ENCODE peak calls at places on chromosomes 13 and 19, in ten cellular contexts. One of them, this sample, is unnamed.

GRCh38 chr19:8161135-8161646 is 11.8 kb upstream of the FBN3 start:
- DNase-seq in tibial nerve: no peak
- DNase-seq in heart left ventricle: no peak
- DNase-seq in psoas muscle: no peak
- DNase-seq in NB4: peak
- DNase-seq in tibial artery: no peak
- DNase-seq in choroid plexus epithelial cell: peak
- DNase-seq in AG04449: no peak
- DNase-seq in fibroblast of lung: peak
- DNase-seq in GM12865: peak
- DNase-seq in this sample: peak

GRCh38 chr19:36215276-36216171 is 618 bp downstream of the ZNF146 start:
- DNase-seq in heart left ventricle: no peak
- DNase-seq in tibial nerve: no peak
- DNase-seq in psoas muscle: no peak
- DNase-seq in choroid plexus epithelial cell: peak
- DNase-seq in AG04449: no peak
- DNase-seq in fibroblast of lung: peak
- DNase-seq in GM12865: peak
- DNase-seq in tibial artery: no peak
- DNase-seq in NB4: peak
- DNase-seq in this sample: no peak

GRCh38 chr19:14672043-14672872 is 2.4 kb downstream of the ADGRE3 start:
- DNase-seq in fibroblast of lung: no peak
- DNase-seq in NB4: peak
- DNase-seq in AG04449: no peak
- DNase-seq in psoas muscle: no peak
- DNase-seq in tibial artery: peak
- DNase-seq in choroid plexus epithelial cell: no peak
- DNase-seq in GM12865: peak
- DNase-seq in heart left ventricle: no peak
- DNase-seq in tibial nerve: no peak
- DNase-seq in this sample: no peak

GRCh38 chr13:94854688-94855087 is 142.3 kb upstream of the SOX21 start:
- DNase-seq in GM12865: no peak
- DNase-seq in fibroblast of lung: no peak
- DNase-seq in tibial artery: no peak
- DNase-seq in choroid plexus epithelial cell: no peak
- DNase-seq in tibial nerve: no peak
- DNase-seq in AG04449: no peak
- DNase-seq in heart left ventricle: no peak
- DNase-seq in psoas muscle: no peak
- DNase-seq in NB4: no peak
- DNase-seq in this sample: no peak

GRCh38 chr13:109146912-109147624 is 517.7 kb downstream of the MYO16 start:
- DNase-seq in heart left ventricle: no peak
- DNase-seq in tibial nerve: no peak
- DNase-seq in psoas muscle: no peak
- DNase-seq in choroid plexus epithelial cell: peak
- DNase-seq in tibial artery: no peak
- DNase-seq in fibroblast of lung: peak
- DNase-seq in GM12865: no peak
- DNase-seq in AG04449: no peak
- DNase-seq in NB4: no peak
- DNase-seq in this sample: no peak

GRCh38 chr19:3969435-3970312 is 1.2 kb downstream of the DAPK3 start:
- DNase-seq in NB4: no peak
- DNase-seq in tibial artery: peak
- DNase-seq in fibroblast of lung: peak
- DNase-seq in choroid plexus epithelial cell: peak
- DNase-seq in tibial nerve: no peak
- DNase-seq in psoas muscle: peak
- DNase-seq in heart left ventricle: no peak
- DNase-seq in AG04449: peak
- DNase-seq in GM12865: no peak
- DNase-seq in this sample: no peak

GRCh38 chr13:93529961-93530360 is 303.4 kb downstream of the GPC6 start:
- DNase-seq in tibial artery: no peak
- DNase-seq in AG04449: no peak
- DNase-seq in GM12865: no peak
- DNase-seq in tibial nerve: no peak
- DNase-seq in heart left ventricle: no peak
- DNase-seq in choroid plexus epithelial cell: peak
- DNase-seq in fibroblast of lung: no peak
- DNase-seq in NB4: no peak
- DNase-seq in psoas muscle: no peak
- DNase-seq in this sample: no peak

GRCh38 chr13:64740493-64740892 is 2489.6 kb downstream of the PCDH9 start:
- DNase-seq in psoas muscle: no peak
- DNase-seq in tibial nerve: no peak
- DNase-seq in tibial artery: no peak
- DNase-seq in AG04449: no peak
- DNase-seq in fibroblast of lung: no peak
- DNase-seq in NB4: no peak
- DNase-seq in choroid plexus epithelial cell: no peak
- DNase-seq in heart left ventricle: no peak
- DNase-seq in GM12865: no peak
- DNase-seq in this sample: no peak

GRCh38 chr19:53520547-53521372 is 17.2 kb upstream of the ZNF331 start:
- DNase-seq in GM12865: peak
- DNase-seq in NB4: peak
- DNase-seq in fibroblast of lung: peak
- DNase-seq in tibial nerve: peak
- DNase-seq in choroid plexus epithelial cell: peak
- DNase-seq in heart left ventricle: peak
- DNase-seq in psoas muscle: peak
- DNase-seq in tibial artery: peak
- DNase-seq in AG04449: peak
- DNase-seq in this sample: peak

GRCh38 chr19:29380581-29380980 is 145.2 kb upstream of the VSTM2B start:
- DNase-seq in tibial nerve: no peak
- DNase-seq in heart left ventricle: no peak
- DNase-seq in NB4: no peak
- DNase-seq in choroid plexus epithelial cell: no peak
- DNase-seq in AG04449: no peak
- DNase-seq in psoas muscle: no peak
- DNase-seq in GM12865: no peak
- DNase-seq in tibial artery: peak
- DNase-seq in fibroblast of lung: no peak
- DNase-seq in this sample: no peak

GRCh38 chr19:42113641-42114348 is 18.5 kb downstream of the POU2F2 start:
- DNase-seq in AG04449: peak
- DNase-seq in psoas muscle: peak
- DNase-seq in tibial nerve: no peak
- DNase-seq in heart left ventricle: no peak
- DNase-seq in fibroblast of lung: peak
- DNase-seq in tibial artery: no peak
- DNase-seq in choroid plexus epithelial cell: peak
- DNase-seq in GM12865: peak
- DNase-seq in NB4: peak
- DNase-seq in this sample: peak
- TF ChIP-seq CTCF in AG04449: peak
- TF ChIP-seq CTCF in psoas muscle: no peak
- TF ChIP-seq CTCF in tibial nerve: no peak
- TF ChIP-seq CTCF in heart left ventricle: no peak
- TF ChIP-seq CTCF in fibroblast of lung: peak
- TF ChIP-seq CTCF in tibial artery: no peak
- TF ChIP-seq CTCF in choroid plexus epithelial cell: peak
- TF ChIP-seq CTCF in GM12865: peak
- TF ChIP-seq CTCF in NB4: peak
- TF ChIP-seq CTCF in this sample: peak

GRCh38 chr13:113413178-113413897 is 40.0 kb downstream of the ADPRHL1 start:
- DNase-seq in tibial nerve: no peak
- DNase-seq in NB4: no peak
- DNase-seq in AG04449: no peak
- DNase-seq in psoas muscle: peak
- DNase-seq in tibial artery: peak
- DNase-seq in GM12865: no peak
- DNase-seq in heart left ventricle: peak
- DNase-seq in fibroblast of lung: peak
- DNase-seq in choroid plexus epithelial cell: no peak
- DNase-seq in this sample: no peak

GRCh38 chr13:113413898-113414282 is 39.4 kb downstream of the ADPRHL1 start:
- DNase-seq in heart left ventricle: peak
- DNase-seq in tibial nerve: no peak
- DNase-seq in AG04449: no peak
- DNase-seq in psoas muscle: peak
- DNase-seq in tibial artery: peak
- DNase-seq in NB4: peak
- DNase-seq in GM12865: no peak
- DNase-seq in choroid plexus epithelial cell: no peak
- DNase-seq in fibroblast of lung: no peak
- DNase-seq in this sample: no peak

GRCh38 chr13:113412440-113412839 is 40.8 kb downstream of the ADPRHL1 start:
- DNase-seq in heart left ventricle: no peak
- DNase-seq in tibial nerve: no peak
- DNase-seq in fibroblast of lung: no peak
- DNase-seq in choroid plexus epithelial cell: no peak
- DNase-seq in tibial artery: no peak
- DNase-seq in GM12865: no peak
- DNase-seq in NB4: no peak
- DNase-seq in psoas muscle: no peak
- DNase-seq in AG04449: no peak
- DNase-seq in this sample: no peak

GRCh38 chr13:113410472-113411201 is 42.7 kb downstream of the ADPRHL1 start:
- DNase-seq in NB4: peak
- DNase-seq in AG04449: peak
- DNase-seq in choroid plexus epithelial cell: peak
- DNase-seq in fibroblast of lung: peak
- DNase-seq in psoas muscle: peak
- DNase-seq in tibial nerve: no peak
- DNase-seq in tibial artery: peak
- DNase-seq in GM12865: no peak
- DNase-seq in heart left ventricle: peak
- DNase-seq in this sample: peak

GRCh38 chr13:113411216-113412023 is 41.9 kb downstream of the ADPRHL1 start:
- DNase-seq in NB4: peak
- DNase-seq in psoas muscle: peak
- DNase-seq in fibroblast of lung: peak
- DNase-seq in GM12865: no peak
- DNase-seq in tibial artery: peak
- DNase-seq in choroid plexus epithelial cell: peak
- DNase-seq in AG04449: peak
- DNase-seq in tibial nerve: no peak
- DNase-seq in heart left ventricle: peak
- DNase-seq in this sample: peak
- H3K4me3 ChIP-seq in NB4: peak
- H3K4me3 ChIP-seq in psoas muscle: peak
- H3K4me3 ChIP-seq in fibroblast of lung: peak
- H3K4me3 ChIP-seq in GM12865: no peak
- H3K4me3 ChIP-seq in tibial artery: no peak
- H3K4me3 ChIP-seq in choroid plexus epithelial cell: peak
- H3K4me3 ChIP-seq in AG04449: peak
- H3K4me3 ChIP-seq in tibial nerve: no peak
- H3K4me3 ChIP-seq in heart left ventricle: no peak
- H3K4me3 ChIP-seq in this sample: no peak

GRCh38 chr19:2540646-2541454 is 64.9 kb downstream of the GADD45B start:
- DNase-seq in fibroblast of lung: peak
- DNase-seq in psoas muscle: peak
- DNase-seq in tibial nerve: peak
- DNase-seq in GM12865: no peak
- DNase-seq in tibial artery: peak
- DNase-seq in choroid plexus epithelial cell: peak
- DNase-seq in heart left ventricle: peak
- DNase-seq in AG04449: peak
- DNase-seq in NB4: no peak
- DNase-seq in this sample: no peak
- TF ChIP-seq CTCF in fibroblast of lung: peak
- TF ChIP-seq CTCF in psoas muscle: peak
- TF ChIP-seq CTCF in tibial nerve: no peak
- TF ChIP-seq CTCF in GM12865: no peak
- TF ChIP-seq CTCF in tibial artery: peak
- TF ChIP-seq CTCF in choroid plexus epithelial cell: peak
- TF ChIP-seq CTCF in heart left ventricle: no peak
- TF ChIP-seq CTCF in AG04449: peak
- TF ChIP-seq CTCF in NB4: no peak
- TF ChIP-seq CTCF in this sample: no peak

DNA sequence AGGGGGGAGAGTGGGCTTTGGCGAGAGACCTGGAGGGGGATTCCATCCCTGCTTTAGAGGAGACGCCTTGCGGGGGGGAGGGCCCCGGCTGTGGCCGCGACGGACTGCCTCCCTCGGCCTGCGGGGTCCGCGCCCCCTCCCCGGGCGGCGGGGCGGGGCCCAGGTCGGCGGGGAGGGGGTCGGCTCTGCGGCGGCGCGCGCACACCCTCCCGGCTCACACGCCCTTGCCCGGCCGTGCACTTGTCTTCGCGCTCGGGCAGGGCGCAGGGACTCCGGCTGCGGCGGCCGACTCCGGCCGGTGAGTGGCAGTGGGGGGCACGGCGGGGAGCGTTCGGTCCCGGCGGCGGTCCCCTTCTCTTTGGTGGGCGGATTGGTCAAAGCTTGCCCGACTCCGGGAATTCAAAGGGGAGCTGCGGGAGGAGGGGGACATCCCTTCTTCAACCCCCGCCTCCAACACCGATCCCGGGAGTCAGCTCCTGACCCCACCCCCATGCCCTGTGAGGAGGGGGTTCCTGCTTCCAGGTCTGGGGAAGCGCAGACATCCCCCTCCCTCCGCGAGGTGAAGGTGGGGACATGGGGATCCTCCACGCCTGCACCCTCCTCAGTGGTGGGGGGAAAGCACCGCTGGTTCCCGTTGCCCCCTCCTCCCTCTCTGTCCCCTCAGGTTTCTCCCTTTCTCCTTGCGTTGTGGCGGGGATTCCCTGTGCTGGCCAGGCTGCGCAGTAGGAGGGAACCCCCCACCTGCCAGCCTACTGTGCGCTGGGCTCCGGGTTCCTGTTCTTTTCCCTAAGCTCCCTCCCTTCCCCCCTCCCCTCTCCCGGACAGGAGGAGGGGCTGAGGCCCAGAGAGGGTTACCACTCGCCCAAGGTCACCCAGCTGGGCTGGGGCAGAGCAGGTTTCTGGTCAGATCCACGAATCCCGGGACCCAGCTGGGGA is 14.6 kb upstream of the KCNN1 start:
- DNase-seq in choroid plexus epithelial cell: no peak
- DNase-seq in psoas muscle: no peak
- DNase-seq in GM12865: no peak
- DNase-seq in fibroblast of lung: no peak
- DNase-seq in tibial artery: no peak
- DNase-seq in heart left ventricle: no peak
- DNase-seq in AG04449: no peak
- DNase-seq in tibial nerve: no peak
- DNase-seq in NB4: no peak
- DNase-seq in this sample: peak
- H3K4me3 ChIP-seq in choroid plexus epithelial cell: no peak
- H3K4me3 ChIP-seq in psoas muscle: no peak
- H3K4me3 ChIP-seq in GM12865: peak
- H3K4me3 ChIP-seq in fibroblast of lung: no peak
- H3K4me3 ChIP-seq in tibial artery: no peak
- H3K4me3 ChIP-seq in heart left ventricle: no peak
- H3K4me3 ChIP-seq in AG04449: no peak
- H3K4me3 ChIP-seq in tibial nerve: no peak
- H3K4me3 ChIP-seq in NB4: no peak
- H3K4me3 ChIP-seq in this sample: peak

GRCh38 chr13:102903659-102904407 is 58.0 kb downstream of the ERCC5 start:
- DNase-seq in NB4: peak
- DNase-seq in tibial nerve: no peak
- DNase-seq in fibroblast of lung: no peak
- DNase-seq in GM12865: peak
- DNase-seq in psoas muscle: no peak
- DNase-seq in AG04449: no peak
- DNase-seq in heart left ventricle: no peak
- DNase-seq in tibial artery: no peak
- DNase-seq in choroid plexus epithelial cell: peak
- DNase-seq in this sample: no peak
- TF ChIP-seq CTCF in NB4: peak
- TF ChIP-seq CTCF in tibial nerve: no peak
- TF ChIP-seq CTCF in fibroblast of lung: peak
- TF ChIP-seq CTCF in GM12865: peak
- TF ChIP-seq CTCF in psoas muscle: peak
- TF ChIP-seq CTCF in AG04449: peak
- TF ChIP-seq CTCF in heart left ventricle: peak
- TF ChIP-seq CTCF in tibial artery: no peak
- TF ChIP-seq CTCF in choroid plexus epithelial cell: peak
- TF ChIP-seq CTCF in this sample: peak

GRCh38 chr19:6734096-6734696 is 3.2 kb downstream of the GPR108 start:
- DNase-seq in GM12865: no peak
- DNase-seq in psoas muscle: no peak
- DNase-seq in NB4: no peak
- DNase-seq in choroid plexus epithelial cell: no peak
- DNase-seq in tibial artery: no peak
- DNase-seq in tibial nerve: no peak
- DNase-seq in fibroblast of lung: no peak
- DNase-seq in heart left ventricle: no peak
- DNase-seq in AG04449: no peak
- DNase-seq in this sample: no peak
- H3K4me3 ChIP-seq in GM12865: no peak
- H3K4me3 ChIP-seq in psoas muscle: no peak
- H3K4me3 ChIP-seq in NB4: no peak
- H3K4me3 ChIP-seq in choroid plexus epithelial cell: no peak
- H3K4me3 ChIP-seq in tibial artery: no peak
- H3K4me3 ChIP-seq in tibial nerve: no peak
- H3K4me3 ChIP-seq in fibroblast of lung: no peak
- H3K4me3 ChIP-seq in heart left ventricle: no peak
- H3K4me3 ChIP-seq in AG04449: no peak
- H3K4me3 ChIP-seq in this sample: no peak